ENCODE peak calls at places on chromosome 5, in six cellular contexts. Z is fibroblast of pulmonary artery, L is psoas muscle, T is heart right ventricle, O is Calu3, F is astrocyte. I is an unnamed sample.

GRCh38 chr5:4773827-4774317 is 366.3 kb upstream of the ADAMTS16 start:
- DNase-seq in T (no peak), Z (no peak), L (no peak), F (no peak), O (no peak), I (no peak)

GRCh38 chr5:129077433-129078075 is 17.0 kb upstream of the ISOC1 start:
- DNase-seq in O (no peak), L (no peak), Z (no peak), F (no peak), T (no peak), I (no peak)

GRCh38 chr5:66232701-66233100 is 88.6 kb downstream of the SREK1 start:
- DNase-seq in F (peak; percentile 74), L (no peak), Z (peak; percentile 30), O (no peak), T (no peak), I (no peak)

GRCh38 chr5:145531038-145531734 is 304.0 kb downstream of the PRELID2 start:
- DNase-seq in O (peak; percentile 89), L (no peak), T (no peak), F (peak; percentile 84), Z (peak; percentile 88), I (no peak)

GRCh38 chr5:84573017-84573712 is 188.5 kb upstream of the EDIL3 start:
- DNase-seq in F (no peak), L (no peak), T (no peak), Z (no peak), O (no peak), I (no peak)

GRCh38 chr5:167352801-167353200 is 938.6 kb upstream of the WWC1 start:
- DNase-seq in L (no peak), F (no peak), T (no peak), O (no peak), Z (no peak), I (no peak)

GRCh38 chr5:34001231-34001935 is 6.5 kb downstream of the AMACR start:
- DNase-seq in L (no peak), T (no peak), F (peak; percentile 64), Z (peak; percentile 11), O (no peak), I (no peak)

GRCh38 chr5:144794922-144795321 is 624.2 kb downstream of the KCTD16 start:
- DNase-seq in Z (peak; percentile 0), L (no peak), F (peak; percentile 47), T (no peak), O (no peak), I (no peak)

GRCh38 chr5:16411235-16411634 is 54.4 kb downstream of the ZNF622 start:
- DNase-seq in T (no peak), O (no peak), F (peak; percentile 12), L (no peak), Z (no peak), I (no peak)

GRCh38 chr5:38598994-38599611 is 42.7 kb upstream of the LIFR start:
- DNase-seq in F (peak; percentile 84), T (no peak), O (peak; percentile 41), Z (peak; percentile 83), L (no peak), I (no peak)

GRCh38 chr5:126837242-126837641 is 60.3 kb downstream of the LMNB1 start:
- DNase-seq in Z (no peak), O (no peak), F (no peak), T (no peak), L (no peak), I (no peak)

GRCh38 chr5:76305264-76305663 is 97.8 kb upstream of the IQGAP2 start:
- DNase-seq in F (no peak), Z (peak; percentile 12), T (no peak), O (no peak), L (no peak), I (no peak)

GRCh38 chr5:176446884-176447537 is 1.2 kb upstream of the FAF2 start:
- DNase-seq in F (no peak), T (no peak), L (peak; percentile 27), O (peak; percentile 31), Z (no peak), I (peak; percentile 25)

GRCh38 chr5:122581629-122582028 is 193.3 kb upstream of the SNX2 start:
- DNase-seq in F (no peak), T (no peak), L (no peak), Z (peak; percentile 4), O (no peak), I (no peak)

GRCh38 chr5:171080151-171080938 is 218.5 kb downstream of the RANBP17 start:
- DNase-seq in Z (no peak), O (no peak), L (no peak), F (no peak), T (no peak), I (no peak)

GRCh38 chr5:179211076-179211475 is 134.2 kb downstream of the ADAMTS2 start:
- DNase-seq in O (no peak), F (no peak), L (no peak), Z (no peak), T (no peak), I (no peak)

GRCh38 chr5:132260051-132260450 is 2.6 kb downstream of the PDLIM4 start:
- DNase-seq in O (peak; percentile 40), T (peak; percentile 4), L (no peak), Z (peak; percentile 30), F (peak; percentile 76), I (no peak)

GRCh38 chr5:132822650-132823480 is 7.6 kb downstream of the SHROOM1 start:
- DNase-seq in O (no peak), F (peak; percentile 38), L (no peak), Z (peak; percentile 34), T (no peak), I (peak; percentile 73)

GRCh38 chr5:5014836-5015235 is 125.3 kb upstream of the ADAMTS16 start:
- DNase-seq in F (peak; percentile 92), Z (no peak), T (no peak), L (peak; percentile 41), O (no peak), I (no peak)

GRCh38 chr5:151477106-151477505 is 29.7 kb downstream of the SLC36A1 start:
- DNase-seq in L (no peak), O (no peak), F (no peak), Z (peak; percentile 29), T (no peak), I (no peak)

GRCh38 chr5:140182075-140182709 is 7.2 kb downstream of the CYSTM1 start:
- DNase-seq in O (no peak), T (peak; percentile 46), Z (peak; percentile 60), L (no peak), F (peak; percentile 33), I (no peak)

GRCh38 chr5:171667341-171668096 is 118.1 kb upstream of the SMIM23 start:
- DNase-seq in F (peak; percentile 90), Z (peak; percentile 77), L (peak; percentile 71), O (peak; percentile 57), T (peak; percentile 66), I (peak; percentile 13)

GRCh38 chr5:152592416-152592815 is 187.3 kb upstream of the NMUR2 start:
- DNase-seq in O (no peak), L (no peak), Z (no peak), T (no peak), F (no peak), I (no peak)
- TF ChIP-seq CTCF in O (no peak), L (no peak), Z (no peak), T (no peak), F (no peak), I (no peak)

DNA sequence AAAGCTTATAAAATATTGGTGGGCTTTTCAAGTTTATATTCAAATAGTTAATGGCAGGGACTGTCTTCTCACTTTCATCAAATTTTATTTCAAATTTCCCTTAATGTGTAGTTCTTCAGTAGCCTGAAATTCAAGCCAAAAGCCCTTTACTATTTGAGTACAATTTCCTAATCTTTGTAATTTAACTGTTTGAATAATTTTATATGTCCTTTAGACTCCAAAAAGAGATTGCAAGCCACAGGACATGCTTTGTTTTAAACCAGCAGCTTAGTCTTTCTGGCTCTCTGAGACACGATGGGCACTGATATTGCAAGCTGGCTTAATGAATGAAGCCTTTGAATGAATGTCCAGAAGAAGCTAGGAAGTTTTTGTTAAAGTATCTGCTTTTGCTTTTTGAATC is 2031.6 kb upstream of the CDH6 start:
- DNase-seq in O (no peak), Z (no peak), F (no peak), L (no peak), T (no peak), I (no peak)
- TF ChIP-seq CTCF in O (no peak), Z (no peak), F (no peak), L (no peak), T (no peak), I (no peak)

DNA sequence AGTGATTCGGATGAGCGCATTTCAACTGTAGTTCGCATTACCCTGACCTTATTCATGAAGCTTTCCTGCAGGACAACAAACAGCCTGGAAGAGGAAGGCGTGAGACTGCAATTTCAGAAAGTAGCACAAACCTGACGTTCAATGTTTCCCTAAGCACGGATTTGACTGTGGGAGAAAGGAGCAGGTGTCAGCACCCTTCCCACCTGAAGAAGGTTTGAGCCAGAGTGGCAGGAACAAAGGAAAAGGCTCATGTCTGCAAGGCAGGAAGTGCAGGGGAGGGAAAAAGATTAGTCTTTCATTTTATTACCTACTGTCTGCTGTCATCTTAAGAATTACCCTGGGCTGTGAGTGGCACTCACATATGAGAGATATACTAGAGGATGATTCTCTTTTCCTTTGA is 114.0 kb downstream of the MED10 start:
- DNase-seq in Z (no peak), O (no peak), F (no peak), T (no peak), L (no peak), I (no peak)
- TF ChIP-seq CTCF in Z (no peak), O (no peak), F (no peak), T (no peak), L (no peak), I (no peak)

DNA sequence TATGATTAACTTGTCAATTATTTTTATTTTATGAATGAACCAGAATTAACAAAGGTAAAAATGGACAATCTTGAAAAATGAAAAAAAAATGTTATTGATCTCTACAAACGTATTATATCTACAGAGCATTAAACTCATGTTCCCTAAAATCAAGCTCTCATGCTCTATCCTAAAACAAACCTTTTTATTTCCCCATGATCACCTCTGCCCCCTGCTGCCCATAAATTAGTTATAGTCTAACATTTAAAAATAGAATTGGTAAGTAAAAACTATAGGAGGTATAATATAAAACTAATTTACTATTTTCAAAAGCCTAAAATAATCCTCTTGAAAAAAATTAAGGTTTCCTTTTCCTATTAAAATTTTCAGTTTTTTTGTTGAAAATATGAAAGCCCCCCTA is 168.0 kb upstream of the POU5F2 start:
- DNase-seq in L (no peak), T (no peak), F (no peak), O (peak; percentile 13), Z (peak; percentile 38), I (no peak)
- TF ChIP-seq CTCF in L (no peak), T (no peak), F (no peak), O (no peak), Z (peak; percentile 27), I (peak; percentile 24)

GRCh38 chr5:152514827-152515397 is 109.8 kb upstream of the NMUR2 start:
- DNase-seq in O (peak; percentile 36), T (no peak), F (no peak), Z (peak; percentile 32), L (no peak), I (no peak)
- TF ChIP-seq CTCF in O (no peak), T (peak; percentile 35), F (peak; percentile 39), Z (peak; percentile 42), L (peak; percentile 24), I (peak; percentile 51)

I was measured in nephron progenitor cell.